ENCODE peak calls at places on chromosomes 13 and 19, in seven cellular contexts. W is IMR-90, N is mesendoderm, S is trophoblast cell, E is neuronal stem cell, V is mesenchymal stem cell, K is H9. H is an unnamed sample.

GRCh38 chr19:47459477-47459876 is 12.2 kb downstream of the SLC8A2 start:
- DNase-seq in W (no peak), N (no peak), S (no peak), E (no peak), V (no peak), K (no peak), H (no peak)

GRCh38 chr13:99892189-99892588 is 79.4 kb downstream of the ZIC5 start:
- DNase-seq in W (no peak), N (no peak), S (no peak), E (peak; percentile 43), V (no peak), K (peak; percentile 81), H (peak; percentile 49)

GRCh38 chr19:16825312-16826168 is 3.7 kb upstream of the SIN3B start:
- DNase-seq in W (peak; percentile 63), N (peak; percentile 77), S (peak; percentile 78), E (no peak), V (peak; percentile 80), K (peak; percentile 79), H (no peak)

GRCh38 chr13:107866666-107867623 is 348.4 kb downstream of the LIG4 start:
- DNase-seq in W (peak; percentile 66), N (peak; percentile 72), S (no peak), E (peak; percentile 33), V (peak; percentile 68), K (peak; percentile 43), H (peak; percentile 63)

GRCh38 chr13:37919329-37919880 is 49.8 kb upstream of the TRPC4 start:
- DNase-seq in W (no peak), N (no peak), S (no peak), E (no peak), V (no peak), K (no peak), H (no peak)

GRCh38 chr19:48656840-48657474 is 11.0 kb upstream of the CA11 start:
- DNase-seq in W (peak; percentile 95), N (peak; percentile 87), S (peak; percentile 26), E (no peak), V (peak; percentile 87), K (no peak), H (no peak)

GRCh38 chr13:62432906-62433305 is 1017.3 kb upstream of the PCDH20 start:
- DNase-seq in W (no peak), N (peak; percentile 77), S (no peak), E (no peak), V (no peak), K (no peak), H (no peak)

GRCh38 chr19:1266818-1267440 is 2.2 kb upstream of the CIRBP start:
- DNase-seq in W (no peak), N (peak; percentile 55), S (peak; percentile 85), E (no peak), V (no peak), K (peak; percentile 73), H (peak; percentile 97)

GRCh38 chr13:113472355-113473025 is 18.0 kb downstream of the DCUN1D2 start:
- DNase-seq in W (no peak), N (no peak), S (no peak), E (no peak), V (no peak), K (no peak), H (no peak)

GRCh38 chr13:52832268-52832667 is 16.2 kb downstream of the PCDH8 start:
- DNase-seq in W (no peak), N (no peak), S (no peak), E (no peak), V (no peak), K (no peak), H (no peak)

GRCh38 chr13:112990783-112991182 is 21.8 kb downstream of the MCF2L start:
- DNase-seq in W (no peak), N (peak; percentile 74), S (peak; percentile 96), E (no peak), V (no peak), K (peak; percentile 79), H (no peak)

GRCh38 chr19:51029718-51030117 is 3.3 kb upstream of the KLK11 start:
- DNase-seq in W (no peak), N (peak; percentile 61), S (no peak), E (no peak), V (no peak), K (no peak), H (no peak)

GRCh38 chr19:39342647-39343305 is 555 bp downstream of the SAMD4B start:
- DNase-seq in W (no peak), N (peak; percentile 48), S (peak; percentile 21), E (no peak), V (peak; percentile 40), K (no peak), H (no peak)

GRCh38 chr13:23159205-23159586 is 21.6 kb upstream of the SGCG start:
- DNase-seq in W (peak; percentile 13), N (peak; percentile 88), S (peak; percentile 26), E (peak; percentile 68), V (no peak), K (peak; percentile 76), H (no peak)

GRCh38 chr19:51186323-51186722 is 38.6 kb upstream of the CD33 start:
- DNase-seq in W (no peak), N (no peak), S (no peak), E (no peak), V (no peak), K (no peak), H (no peak)

GRCh38 chr19:13929340-13929739 is 8.9 kb downstream of the PODNL1 start:
- DNase-seq in W (no peak), N (no peak), S (no peak), E (no peak), V (no peak), K (no peak), H (no peak)
- H3K4ac ChIP-seq in W (no peak overlapping the region), N (no peak overlapping the region), S (no peak overlapping the region), E (no peak overlapping the region), V (no peak overlapping the region), K (no peak overlapping the region), H (no peak overlapping the region)

GRCh38 chr13:98493035-98493401 is 83.9 kb downstream of the STK24 start:
- DNase-seq in W (no peak), N (no peak), S (no peak), E (no peak), V (no peak), K (no peak), H (no peak)
- H3K4ac ChIP-seq in W (peak overlapping the region; percentile 21), N (no peak overlapping the region), S (no peak overlapping the region), E (no peak overlapping the region), V (no peak overlapping the region), K (no peak overlapping the region), H (no peak overlapping the region)

GRCh38 chr13:44825951-44826350 is 163.3 kb downstream of the NUFIP1 start:
- DNase-seq in W (no peak), N (no peak), S (no peak), E (no peak), V (no peak), K (no peak), H (no peak)
- H3K4ac ChIP-seq in W (no peak overlapping the region), N (no peak overlapping the region), S (no peak overlapping the region), E (no peak overlapping the region), V (no peak overlapping the region), K (no peak overlapping the region), H (no peak overlapping the region)

GRCh38 chr13:67549331-67549730 is 319.2 kb upstream of the PCDH9 start:
- DNase-seq in W (peak; percentile 91), N (no peak), S (no peak), E (no peak), V (peak; percentile 85), K (no peak), H (no peak)

GRCh38 chr13:67554296-67554695 is 324.2 kb upstream of the PCDH9 start:
- DNase-seq in W (peak; percentile 51), N (no peak), S (no peak), E (no peak), V (peak; percentile 32), K (no peak), H (no peak)

GRCh38 chr13:67557118-67557517 is 327.0 kb upstream of the PCDH9 start:
- DNase-seq in W (no peak), N (no peak), S (no peak), E (no peak), V (no peak), K (no peak), H (no peak)

GRCh38 chr13:67557642-67558241 is 327.6 kb upstream of the PCDH9 start:
- DNase-seq in W (no peak), N (peak; percentile 29), S (no peak), E (no peak), V (peak; percentile 17), K (no peak), H (no peak)

DNA sequence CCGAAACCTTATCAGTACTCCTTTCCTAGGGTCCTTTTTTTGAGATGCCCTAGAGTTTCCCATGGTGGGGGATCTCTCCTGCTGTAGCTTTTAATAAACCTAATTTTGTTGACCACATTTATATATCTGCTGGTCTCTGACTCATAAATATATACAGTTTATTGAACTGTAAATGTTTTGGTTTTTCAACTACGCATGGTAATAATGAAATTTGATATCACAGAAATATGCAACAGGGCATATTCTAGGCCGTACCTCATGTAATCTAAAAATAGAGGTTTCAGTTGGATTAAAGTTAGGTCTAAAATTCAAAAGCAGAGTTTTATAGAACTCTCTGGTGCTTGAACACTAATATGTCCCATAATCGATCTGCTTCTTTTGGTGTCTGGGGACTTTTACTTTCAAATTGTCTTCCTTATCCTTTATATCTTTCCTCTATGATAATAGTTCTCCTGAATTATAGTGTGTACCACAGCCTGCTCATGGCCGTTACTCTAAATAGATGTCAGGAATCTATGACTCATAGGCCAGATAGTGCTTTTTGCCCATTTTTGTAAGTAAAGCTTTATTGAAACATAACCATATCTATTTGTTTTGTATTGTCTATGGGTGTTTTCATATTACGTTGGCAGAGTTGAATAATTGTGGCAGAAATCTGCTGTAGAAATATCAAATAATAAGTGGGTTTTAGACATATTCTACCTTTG is 324.8 kb upstream of the PCDH9 start:
- DNase-seq in W (peak; percentile 76), N (no peak), S (no peak), E (no peak), V (peak; percentile 13), K (no peak), H (no peak)
- H3K4ac ChIP-seq in W (no peak overlapping the region), N (no peak overlapping the region), S (no peak overlapping the region), E (no peak overlapping the region), V (no peak overlapping the region), K (no peak overlapping the region), H (no peak overlapping the region)

DNA sequence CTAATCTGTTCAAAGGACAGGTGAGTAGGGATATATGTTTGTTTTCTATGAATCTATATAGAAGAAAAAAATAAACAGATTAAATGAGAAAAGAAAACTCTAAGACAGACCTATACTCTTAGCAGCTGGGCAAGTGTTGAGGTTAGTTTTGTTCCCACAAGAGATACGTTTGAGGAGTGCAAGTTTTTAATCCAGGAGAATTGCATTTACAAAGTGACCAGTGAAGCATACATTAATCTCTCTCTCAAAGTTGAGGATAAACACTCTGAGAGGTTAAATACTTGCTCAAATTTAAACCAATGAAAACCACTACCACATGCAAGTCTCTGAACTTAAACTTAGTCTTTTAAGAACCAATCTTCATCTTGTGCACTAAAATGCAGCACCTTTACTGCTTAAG is 930.5 kb upstream of the MIR17HG start:
- DNase-seq in W (no peak), N (no peak), S (no peak), E (no peak), V (peak; percentile 19), K (no peak), H (no peak)
- H3K4ac ChIP-seq in W (no peak overlapping the region), N (no peak overlapping the region), S (no peak overlapping the region), E (no peak overlapping the region), V (no peak overlapping the region), K (no peak overlapping the region), H (no peak overlapping the region)

GRCh38 chr19:55962186-55962585 is 14.6 kb downstream of the NLRP8 start:
- DNase-seq in W (no peak), N (no peak), S (no peak), E (no peak), V (no peak), K (no peak), H (no peak)
- H3K4ac ChIP-seq in W (no peak overlapping the region), N (no peak overlapping the region), S (no peak overlapping the region), E (no peak overlapping the region), V (no peak overlapping the region), K (no peak overlapping the region), H (no peak overlapping the region)